ENCODE peak calls at places on chromosomes 6 and 20, in nine cellular contexts. R is lung; J is prostate gland; G is stomach; B is A549; U is neural progenitor cell; L is CD4-positive, alpha-beta T cell; H is spleen; D is OCI-LY7. V is an unnamed sample.
A peak's percentile ranks its signal among the peaks of the same experiment; 100 is the strongest.

GRCh38 chr20:23528867-23529431 is 38.0 kb downstream of the CST8 start:
- DNase-seq in R (no peak), J (no peak), G (no peak), B (peak; percentile 12), U (no peak), L (no peak), H (no peak), D (no peak), V (no peak)

GRCh38 chr20:33387177-33387576 is 14.1 kb downstream of the CDK5RAP1 start:
- DNase-seq in R (no peak), J (no peak), G (no peak), B (peak; percentile 85), U (no peak), L (no peak), H (no peak), D (no peak), V (no peak)

GRCh38 chr6:158033751-158034702 is 52.4 kb downstream of the SYNJ2 start:
- DNase-seq in R (no peak), J (no peak), G (peak; percentile 77), B (peak; percentile 84), U (no peak), L (no peak), H (no peak), D (no peak), V (peak; percentile 66)

GRCh38 chr6:56096946-56097345 is 150.4 kb downstream of the COL21A1 start:
- DNase-seq in R (no peak), J (no peak), G (no peak), B (no peak), U (no peak), L (no peak), H (no peak), D (no peak), V (no peak)

GRCh38 chr6:153976921-153977693 is 61.9 kb upstream of the OPRM1 start:
- DNase-seq in R (no peak), J (no peak), G (no peak), B (no peak), U (no peak), L (no peak), H (no peak), D (no peak), V (no peak)

GRCh38 chr20:63857751-63858392 is 3.4 kb upstream of the ABHD16B start:
- DNase-seq in R (no peak), J (no peak), G (no peak), B (no peak), U (no peak), L (no peak), H (peak; percentile 86), D (no peak), V (no peak)

GRCh38 chr6:130513770-130514169 is 148.0 kb downstream of the TMEM200A start:
- DNase-seq in R (no peak), J (no peak), G (no peak), B (no peak), U (no peak), L (peak; percentile 6), H (no peak), D (peak; percentile 71), V (peak; percentile 17)

GRCh38 chr6:160030103-160030502 is 61.2 kb downstream of the IGF2R start:
- DNase-seq in R (peak; percentile 91), J (no peak), G (peak; percentile 62), B (peak; percentile 6), U (peak; percentile 80), L (no peak), H (no peak), D (no peak), V (peak; percentile 86)

GRCh38 chr20:7171911-7172310 is 404.4 kb downstream of the BMP2 start:
- DNase-seq in R (no peak), J (no peak), G (no peak), B (no peak), U (no peak), L (no peak), H (no peak), D (no peak), V (no peak)

GRCh38 chr20:36572701-36573102 is 695 bp upstream of the TGIF2 start:
- DNase-seq in R (no peak), J (peak; percentile 7), G (peak; percentile 36), B (peak; percentile 19), U (peak; percentile 64), L (peak; percentile 56), H (no peak), D (no peak), V (peak; percentile 42)

GRCh38 chr6:29925341-29926080 is 16.8 kb upstream of the HLA-A start:
- DNase-seq in R (no peak), J (no peak), G (no peak), B (no peak), U (no peak), L (no peak), H (no peak), D (no peak), V (no peak)

GRCh38 chr20:44547419-44547818 is 25.5 kb upstream of the SERINC3 start:
- DNase-seq in R (no peak), J (no peak), G (no peak), B (no peak), U (no peak), L (no peak), H (no peak), D (no peak), V (no peak)

GRCh38 chr20:3803854-3804253 is 7.7 kb downstream of the CDC25B start:
- DNase-seq in R (no peak), J (no peak), G (no peak), B (no peak), U (no peak), L (no peak), H (peak; percentile 62), D (no peak), V (no peak)

GRCh38 chr20:3802524-3803239 is 6.6 kb downstream of the CDC25B start:
- DNase-seq in R (no peak), J (no peak), G (no peak), B (no peak), U (no peak), L (no peak), H (no peak), D (no peak), V (no peak)

GRCh38 chr20:3804254-3804751 is 8.2 kb downstream of the CDC25B start:
- DNase-seq in R (peak; percentile 70), J (no peak), G (no peak), B (no peak), U (no peak), L (no peak), H (peak; percentile 54), D (no peak), V (no peak)

GRCh38 chr20:3801846-3802245 is 5.7 kb downstream of the CDC25B start:
- DNase-seq in R (no peak), J (no peak), G (no peak), B (no peak), U (no peak), L (no peak), H (peak; percentile 81), D (no peak), V (no peak)

DNA sequence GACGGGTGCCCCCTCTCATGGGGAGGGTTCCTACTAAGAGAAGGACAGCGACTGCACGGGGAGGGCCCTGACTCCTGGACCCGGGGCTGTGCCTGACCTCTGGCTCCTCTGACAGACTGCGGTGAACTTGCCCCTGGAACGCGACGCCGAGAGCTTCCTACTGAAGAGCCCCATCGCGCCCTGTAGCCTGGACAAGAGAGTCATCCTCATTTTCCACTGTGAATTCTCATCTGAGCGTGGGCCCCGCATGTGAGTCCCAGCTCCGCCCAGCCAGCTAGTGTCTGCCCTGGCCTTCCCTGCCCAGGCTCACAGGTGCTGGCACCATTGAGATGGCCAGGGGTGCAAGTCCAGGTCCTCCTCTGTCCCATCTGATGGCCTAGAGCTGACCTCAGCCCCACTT is 7.2 kb downstream of the CDC25B start:
- DNase-seq in R (no peak), J (no peak), G (no peak), B (no peak), U (no peak), L (no peak), H (peak; percentile 65), D (no peak), V (no peak)
- H3K27ac ChIP-seq in R (no peak overlapping the region), J (no peak overlapping the region), G (no peak overlapping the region), B (peak overlapping the region; percentile 95), U (no peak overlapping the region), L (peak overlapping the region; percentile 78), H (no peak overlapping the region), D (no peak overlapping the region), V (no peak overlapping the region)

GRCh38 chr6:35146453-35146852 is 5.3 kb upstream of the TCP11 start:
- DNase-seq in R (peak; percentile 44), J (peak; percentile 46), G (peak; percentile 73), B (peak; percentile 42), U (peak; percentile 71), L (no peak), H (no peak), D (peak; percentile 37), V (peak; percentile 44)
- TF ChIP-seq CTCF in R (peak; percentile 33), J (no peak), G (peak; percentile 82), B (peak; percentile 67), U (peak; percentile 58), L (no peak), H (no peak), D (peak; percentile 77), V (no peak)

DNA sequence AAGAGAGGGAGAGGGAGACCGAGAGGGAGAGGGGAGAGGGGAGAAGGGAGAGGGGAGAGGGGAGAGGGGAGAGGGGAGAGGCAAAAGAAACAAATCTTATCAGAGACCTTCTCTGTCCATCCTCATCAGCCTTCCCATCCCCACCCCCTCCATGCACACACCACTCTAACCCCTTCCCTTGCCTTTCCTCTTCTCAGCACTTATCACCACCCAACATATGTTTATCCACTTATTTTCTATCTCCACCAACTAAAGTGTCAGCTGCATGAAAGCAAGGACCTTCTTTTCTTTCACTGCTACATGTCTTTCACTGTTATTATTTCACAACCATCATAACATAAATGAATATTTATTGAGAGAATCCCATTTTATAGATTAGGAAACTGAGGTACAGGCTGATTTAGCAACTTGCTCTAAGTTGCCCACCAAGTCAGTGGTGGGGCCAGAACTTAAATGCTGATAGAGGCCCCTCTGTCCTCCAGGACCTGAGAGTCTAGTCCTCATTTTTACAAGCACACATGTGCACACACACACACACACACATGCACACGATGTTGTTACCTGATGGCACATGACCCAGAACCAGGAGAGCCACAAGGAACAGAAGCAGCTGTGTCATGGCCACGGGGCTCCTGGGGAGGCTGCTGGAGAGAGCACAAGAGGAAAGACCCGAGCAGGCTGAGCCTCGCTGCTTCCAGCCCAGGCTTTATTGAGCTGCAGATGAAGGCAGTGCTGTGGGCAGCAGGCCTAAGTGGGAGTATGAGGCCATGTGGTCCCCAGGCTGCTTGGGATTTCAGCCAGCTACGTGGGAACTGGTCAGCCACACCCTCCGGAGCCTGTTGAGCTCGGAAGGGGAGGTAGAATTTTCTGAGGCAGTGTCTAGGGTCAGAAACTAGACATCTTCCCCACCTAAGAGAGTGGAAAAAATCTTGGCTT is 2.3 kb downstream of the DEFB124 start:
- DNase-seq in R (no peak), J (no peak), G (no peak), B (no peak), U (no peak), L (no peak), H (no peak), D (no peak), V (no peak)
- H3K9me3 ChIP-seq in R (no peaks in the 10 kb centered on the region), J (no peaks in the 10 kb centered on the region), G (no peaks in the 10 kb centered on the region), B (no peaks in the 10 kb centered on the region), U (peaks cover 6% of the 10 kb centered on the region), L (no peaks in the 10 kb centered on the region), H (no peaks in the 10 kb centered on the region), D (no peaks in the 10 kb centered on the region), V (no peaks in the 10 kb centered on the region)

DNA sequence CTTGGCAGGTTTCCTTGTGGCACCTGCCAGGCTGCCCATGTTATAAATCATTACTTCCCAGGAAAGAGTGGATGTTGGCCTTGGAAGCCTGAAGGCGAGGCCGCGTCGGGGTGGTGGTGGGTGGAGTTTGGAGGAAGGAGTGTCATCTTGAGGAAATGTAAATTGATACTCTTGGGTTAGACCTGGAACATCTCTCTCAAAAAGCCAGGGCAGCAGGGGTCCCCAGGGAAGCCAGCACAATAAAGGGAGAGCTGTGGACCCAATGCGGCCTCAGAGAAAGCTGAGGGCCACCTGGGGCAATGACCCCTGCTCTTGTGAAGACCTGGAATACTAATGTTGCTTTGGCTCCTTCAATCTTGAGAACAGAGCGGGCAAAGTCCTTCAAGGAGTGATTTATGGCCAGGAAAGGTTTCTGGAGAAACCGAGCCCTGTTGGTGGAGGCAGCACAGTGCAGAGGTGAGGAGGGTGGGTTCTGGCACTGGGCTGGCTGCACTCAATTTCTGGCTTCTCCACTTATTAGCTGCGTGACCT is 26.3 kb upstream of the TRAF3IP2 start:
- DNase-seq in R (no peak), J (no peak), G (no peak), B (no peak), U (no peak), L (no peak), H (peak; percentile 56), D (no peak), V (peak; percentile 30)
- H3K27ac ChIP-seq in R (no peak overlapping the region), J (no peak overlapping the region), G (no peak overlapping the region), B (no peak overlapping the region), U (no peak overlapping the region), L (no peak overlapping the region), H (no peak overlapping the region), D (no peak overlapping the region), V (no peak overlapping the region)

V was measured in body of pancreas.